ENCODE peak calls at places on chromosomes 13 and 19, in eight cellular contexts. C is activated CD8-positive, alpha-beta memory T cell treated with anti-CD3 and anti-CD28 coated beads, Interleukin-2, amount 50 U/mL, for 4 hours; B is T1000; Q is fibroblast of lung; E is stimulated activated CD8-positive, alpha-beta memory T cell treated with anti-CD3 and anti-CD28 coated beads, Interleukin-15, amount 100 ng/mL, for 4 hours; I is A673; D is kidney tubule cell; P is HFFc6. Z is an unnamed sample.

GRCh38 chr13:73913043-73913740 is 221.0 kb downstream of the KLF12 start:
- DNase-seq in I (no peak), D (peak), Q (peak), E (no peak), C (no peak), P (no peak), B (no peak), Z (no peak)

GRCh38 chr13:77696006-77696862 is 1.3 kb upstream of the SLAIN1 start:
- DNase-seq in D (peak), B (no peak), E (no peak), Q (no peak), I (peak), P (no peak), C (no peak), Z (peak)

GRCh38 chr19:29855087-29855486 is 43.3 kb downstream of the CCNE1 start:
- DNase-seq in C (no peak), D (no peak), B (no peak), E (no peak), I (no peak), P (no peak), Q (no peak), Z (no peak)

GRCh38 chr13:85241045-85241444 is 558.2 kb downstream of the SLITRK6 start:
- DNase-seq in E (no peak), P (peak), Q (peak), I (no peak), C (no peak), B (no peak), D (no peak), Z (peak)

GRCh38 chr13:82800391-82800790 is 1081.9 kb downstream of the SLITRK1 start:
- DNase-seq in P (peak), D (peak), C (no peak), E (no peak), I (no peak), B (no peak), Q (peak), Z (no peak)

GRCh38 chr13:67230774-67231480 is 791 bp upstream of the PCDH9 start:
- DNase-seq in D (peak), Q (peak), E (no peak), B (no peak), C (peak), P (peak), I (peak), Z (peak)

GRCh38 chr19:16288544-16288943 is 36.1 kb upstream of the KLF2 start:
- DNase-seq in B (no peak), I (peak), D (no peak), P (no peak), E (no peak), C (no peak), Q (peak), Z (no peak)

GRCh38 chr13:95156208-95156607 is 145.0 kb downstream of the ABCC4 start:
- DNase-seq in Q (peak), P (peak), B (no peak), C (no peak), D (no peak), E (no peak), I (no peak), Z (peak)

GRCh38 chr13:113208424-113209335 is at the start of gene PCID2:
- DNase-seq in P (peak), I (peak), C (peak), E (peak), Q (peak), D (peak), B (peak), Z (peak)

GRCh38 chr13:48873598-48873997 is 102.1 kb upstream of the FNDC3A start:
- DNase-seq in B (no peak), Q (peak), D (no peak), E (no peak), P (peak), C (no peak), I (peak), Z (no peak)

GRCh38 chr19:29449371-29449770 is 76.4 kb upstream of the VSTM2B start:
- DNase-seq in P (no peak), Q (no peak), D (no peak), I (no peak), C (no peak), E (no peak), B (no peak), Z (no peak)

GRCh38 chr19:10416380-10417257 is 3.7 kb upstream of the PDE4A start:
- DNase-seq in P (peak), C (peak), B (peak), E (peak), I (peak), D (peak), Q (peak), Z (peak)

GRCh38 chr13:109672545-109672944 is 113.8 kb downstream of the IRS2 start:
- DNase-seq in D (no peak), E (no peak), B (no peak), Q (no peak), I (peak), P (peak), C (no peak), Z (no peak)

GRCh38 chr13:112641456-112641855 is 48.4 kb upstream of the ATP11A start:
- DNase-seq in C (no peak), E (no peak), B (no peak), D (no peak), P (no peak), Q (no peak), I (no peak), Z (no peak)

GRCh38 chr13:94112227-94112626 is 367.3 kb downstream of the DCT start:
- DNase-seq in E (no peak), C (no peak), B (peak), I (peak), P (peak), D (peak), Q (peak), Z (no peak)

GRCh38 chr13:111639994-111640393 is 319.6 kb downstream of the TEX29 start:
- DNase-seq in Q (no peak), C (no peak), I (peak), D (no peak), E (no peak), B (no peak), P (no peak), Z (no peak)

GRCh38 chr13:28568286-28568685 is 73.4 kb upstream of the FLT1 start:
- DNase-seq in C (no peak), Q (peak), E (no peak), I (peak), B (no peak), D (no peak), P (no peak), Z (peak)

GRCh38 chr13:77118134-77118533 is 91.2 kb upstream of the FBXL3 start:
- DNase-seq in I (no peak), C (no peak), P (no peak), B (no peak), E (no peak), Q (no peak), D (no peak), Z (no peak)

GRCh38 chr13:40777166-40777956 is 6.4 kb upstream of the MRPS31 start:
- DNase-seq in D (peak), B (no peak), P (peak), C (no peak), Q (peak), I (peak), E (no peak), Z (peak)

GRCh38 chr13:42497798-42498197 is 76.2 kb upstream of the TNFSF11 start:
- DNase-seq in E (no peak), C (no peak), Q (peak), P (peak), B (no peak), I (no peak), D (peak), Z (peak)

GRCh38 chr13:99895999-99896695 is 75.4 kb downstream of the ZIC5 start:
- DNase-seq in Q (no peak), P (no peak), C (no peak), I (no peak), B (no peak), D (no peak), E (no peak), Z (peak)

GRCh38 chr19:35845215-35846037 is 6.9 kb downstream of the NPHS1 start:
- DNase-seq in Q (no peak), E (no peak), C (no peak), B (no peak), D (peak), P (no peak), I (no peak), Z (peak)

GRCh38 chr13:96229356-96229755 is 139.4 kb downstream of the HS6ST3 start:
- DNase-seq in Q (peak), D (peak), C (no peak), I (peak), E (no peak), B (no peak), P (no peak), Z (peak)

GRCh38 chr13:73223372-73223781 is 164.6 kb downstream of the KLF5 start:
- DNase-seq in P (no peak), D (no peak), Q (no peak), E (no peak), B (no peak), C (no peak), I (peak), Z (no peak)

GRCh38 chr19:49468199-49468598 is 5.8 kb upstream of the FLT3LG start:
- DNase-seq in I (no peak), B (no peak), D (no peak), P (no peak), E (no peak), Q (no peak), C (no peak), Z (no peak)

GRCh38 chr19:3161453-3161852 is 17.1 kb upstream of the S1PR4 start:
- DNase-seq in E (no peak), D (peak), I (no peak), B (no peak), P (peak), Q (peak), C (no peak), Z (no peak)

GRCh38 chr19:33384983-33385382 is 11.5 kb downstream of the CEBPG start:
- DNase-seq in P (no peak), I (no peak), Q (no peak), D (no peak), E (no peak), C (no peak), B (no peak), Z (no peak)

GRCh38 chr13:61727714-61728275 is 312.1 kb upstream of the PCDH20 start:
- DNase-seq in P (no peak), C (no peak), D (peak), Q (no peak), B (no peak), E (no peak), I (peak), Z (no peak)

GRCh38 chr13:37049810-37050209 is 9.7 kb downstream of the SUPT20H start:
- DNase-seq in E (no peak), B (no peak), C (no peak), P (no peak), I (no peak), Q (no peak), D (no peak), Z (no peak)

GRCh38 chr19:45824041-45824471 is 8.9 kb upstream of the RSPH6A start:
- DNase-seq in P (no peak), B (no peak), E (no peak), I (no peak), Q (no peak), D (peak), C (no peak), Z (peak)

GRCh38 chr13:85798999-85799646 is at the start of gene SLITRK6:
- DNase-seq in C (no peak), I (peak), Q (peak), D (peak), E (no peak), P (peak), B (peak), Z (peak)

GRCh38 chr19:2097330-2098327 is 914 bp downstream of the IZUMO4 start:
- DNase-seq in E (no peak), C (peak), B (no peak), D (peak), Q (no peak), I (no peak), P (no peak), Z (peak)

GRCh38 chr19:22606212-22606553 is 27.9 kb upstream of the ZNF492 start:
- DNase-seq in E (no peak), I (no peak), D (no peak), B (no peak), C (no peak), Q (no peak), P (no peak), Z (no peak)

GRCh38 chr19:58353717-58354477 is 605 bp upstream of the A1BG start:
- DNase-seq in Q (no peak), I (no peak), B (no peak), C (no peak), E (no peak), D (no peak), P (no peak), Z (no peak)

GRCh38 chr13:29993716-29994488 is 143.5 kb upstream of the UBL3 start:
- DNase-seq in E (no peak), I (no peak), Q (peak), B (no peak), C (no peak), P (peak), D (peak), Z (no peak)

GRCh38 chr13:31101511-31102170 is 60.1 kb downstream of the HSPH1 start:
- DNase-seq in Q (no peak), C (no peak), B (no peak), P (peak), D (no peak), I (no peak), E (no peak), Z (no peak)

GRCh38 chr13:25777509-25777908 is 274.3 kb downstream of the SHISA2 start:
- DNase-seq in C (no peak), E (no peak), Q (no peak), P (no peak), D (no peak), B (no peak), I (no peak), Z (no peak)

GRCh38 chr13:110240352-110240751 is 66.6 kb downstream of the COL4A1 start:
- DNase-seq in I (no peak), B (no peak), E (no peak), P (no peak), Q (no peak), D (no peak), C (no peak), Z (no peak)

GRCh38 chr13:64723735-64724134 is 2506.4 kb downstream of the PCDH9 start:
- DNase-seq in E (no peak), D (peak), C (no peak), I (peak), Q (peak), B (peak), P (peak), Z (peak)